ENCODE peak calls at places on chromosome 18, in seven cellular contexts. One of them, this sample, is unnamed.

GRCh38 chr18:2536493-2536892 is 34.8 kb downstream of the METTL4 start:
- DNase-seq in H9: no peak
- DNase-seq in osteoblast: peak
- DNase-seq in kidney: no peak
- DNase-seq in CD4-positive, alpha-beta T cell: no peak
- DNase-seq in astrocyte: peak
- DNase-seq in IMR-90: peak
- DNase-seq in this sample: no peak

GRCh38 chr18:11040823-11041712 is 108.3 kb downstream of the PIEZO2 start:
- DNase-seq in H9: peak
- DNase-seq in osteoblast: no peak
- DNase-seq in kidney: no peak
- DNase-seq in CD4-positive, alpha-beta T cell: no peak
- DNase-seq in astrocyte: peak
- DNase-seq in IMR-90: peak
- DNase-seq in this sample: peak

GRCh38 chr18:48848641-48849143 is 102.1 kb downstream of the SMAD7 start:
- DNase-seq in H9: no peak
- DNase-seq in osteoblast: peak
- DNase-seq in kidney: no peak
- DNase-seq in CD4-positive, alpha-beta T cell: no peak
- DNase-seq in astrocyte: peak
- DNase-seq in IMR-90: no peak
- DNase-seq in this sample: peak

GRCh38 chr18:46337206-46337710 is 233.1 kb downstream of the HAUS1 start:
- DNase-seq in H9: no peak
- DNase-seq in osteoblast: no peak
- DNase-seq in kidney: no peak
- DNase-seq in CD4-positive, alpha-beta T cell: no peak
- DNase-seq in astrocyte: no peak
- DNase-seq in IMR-90: no peak
- DNase-seq in this sample: no peak

GRCh38 chr18:51193621-51194287 is 3.7 kb downstream of the MEX3C start:
- DNase-seq in H9: no peak
- DNase-seq in osteoblast: peak
- DNase-seq in kidney: no peak
- DNase-seq in CD4-positive, alpha-beta T cell: no peak
- DNase-seq in astrocyte: peak
- DNase-seq in IMR-90: peak
- DNase-seq in this sample: no peak

GRCh38 chr18:33983126-33983525 is 241.6 kb downstream of the NOL4 start:
- DNase-seq in H9: no peak
- DNase-seq in osteoblast: no peak
- DNase-seq in kidney: no peak
- DNase-seq in CD4-positive, alpha-beta T cell: no peak
- DNase-seq in astrocyte: no peak
- DNase-seq in IMR-90: no peak
- DNase-seq in this sample: no peak

GRCh38 chr18:28650860-28651259 is 473.9 kb upstream of the CDH2 start:
- DNase-seq in H9: no peak
- DNase-seq in osteoblast: peak
- DNase-seq in kidney: no peak
- DNase-seq in CD4-positive, alpha-beta T cell: no peak
- DNase-seq in astrocyte: peak
- DNase-seq in IMR-90: no peak
- DNase-seq in this sample: no peak

GRCh38 chr18:45121146-45121545 is 440.5 kb downstream of the SETBP1 start:
- DNase-seq in H9: no peak
- DNase-seq in osteoblast: no peak
- DNase-seq in kidney: no peak
- DNase-seq in CD4-positive, alpha-beta T cell: no peak
- DNase-seq in astrocyte: no peak
- DNase-seq in IMR-90: no peak
- DNase-seq in this sample: no peak

GRCh38 chr18:24600076-24600654 is 139.7 kb downstream of the HRH4 start:
- DNase-seq in H9: no peak
- DNase-seq in osteoblast: peak
- DNase-seq in kidney: no peak
- DNase-seq in CD4-positive, alpha-beta T cell: no peak
- DNase-seq in astrocyte: peak
- DNase-seq in IMR-90: peak
- DNase-seq in this sample: peak

GRCh38 chr18:72613589-72613988 is 69.4 kb upstream of the CBLN2 start:
- DNase-seq in H9: no peak
- DNase-seq in osteoblast: no peak
- DNase-seq in kidney: no peak
- DNase-seq in CD4-positive, alpha-beta T cell: no peak
- DNase-seq in astrocyte: no peak
- DNase-seq in IMR-90: no peak
- DNase-seq in this sample: no peak

GRCh38 chr18:22983175-22983574 is 50.0 kb downstream of the RBBP8 start:
- DNase-seq in H9: no peak
- DNase-seq in osteoblast: peak
- DNase-seq in kidney: no peak
- DNase-seq in CD4-positive, alpha-beta T cell: no peak
- DNase-seq in astrocyte: peak
- DNase-seq in IMR-90: peak
- DNase-seq in this sample: peak

GRCh38 chr18:35143615-35144596 is 96.9 kb upstream of the ZNF397 start:
- DNase-seq in H9: peak
- DNase-seq in osteoblast: no peak
- DNase-seq in kidney: no peak
- DNase-seq in CD4-positive, alpha-beta T cell: peak
- DNase-seq in astrocyte: peak
- DNase-seq in IMR-90: peak
- DNase-seq in this sample: peak

GRCh38 chr18:48374423-48375149 is 34.6 kb downstream of the ZBTB7C start:
- DNase-seq in H9: no peak
- DNase-seq in osteoblast: no peak
- DNase-seq in kidney: no peak
- DNase-seq in CD4-positive, alpha-beta T cell: no peak
- DNase-seq in astrocyte: peak
- DNase-seq in IMR-90: no peak
- DNase-seq in this sample: no peak

GRCh38 chr18:28153485-28154065 is 23.4 kb downstream of the CDH2 start:
- DNase-seq in H9: no peak
- DNase-seq in osteoblast: no peak
- DNase-seq in kidney: no peak
- DNase-seq in CD4-positive, alpha-beta T cell: no peak
- DNase-seq in astrocyte: no peak
- DNase-seq in IMR-90: peak
- DNase-seq in this sample: no peak

GRCh38 chr18:56245856-56246575 is 392.4 kb downstream of the TXNL1 start:
- DNase-seq in H9: no peak
- DNase-seq in osteoblast: peak
- DNase-seq in kidney: no peak
- DNase-seq in CD4-positive, alpha-beta T cell: no peak
- DNase-seq in astrocyte: peak
- DNase-seq in IMR-90: peak
- DNase-seq in this sample: no peak

GRCh38 chr18:22093731-22094374 is 75.5 kb upstream of the GATA6 start:
- DNase-seq in H9: no peak
- DNase-seq in osteoblast: no peak
- DNase-seq in kidney: no peak
- DNase-seq in CD4-positive, alpha-beta T cell: no peak
- DNase-seq in astrocyte: no peak
- DNase-seq in IMR-90: no peak
- DNase-seq in this sample: no peak

GRCh38 chr18:74066018-74066417 is 81.6 kb downstream of the FBXO15 start:
- DNase-seq in H9: no peak
- DNase-seq in osteoblast: no peak
- DNase-seq in kidney: no peak
- DNase-seq in CD4-positive, alpha-beta T cell: no peak
- DNase-seq in astrocyte: no peak
- DNase-seq in IMR-90: no peak
- DNase-seq in this sample: no peak

GRCh38 chr18:362914-363295 is 95.1 kb upstream of the THOC1 start:
- DNase-seq in H9: no peak
- DNase-seq in osteoblast: no peak
- DNase-seq in kidney: no peak
- DNase-seq in CD4-positive, alpha-beta T cell: no peak
- DNase-seq in astrocyte: peak
- DNase-seq in IMR-90: no peak
- DNase-seq in this sample: no peak

GRCh38 chr18:363327-364115 is 95.7 kb upstream of the THOC1 start:
- DNase-seq in H9: no peak
- DNase-seq in osteoblast: no peak
- DNase-seq in kidney: no peak
- DNase-seq in CD4-positive, alpha-beta T cell: no peak
- DNase-seq in astrocyte: peak
- DNase-seq in IMR-90: peak
- DNase-seq in this sample: no peak

GRCh38 chr18:361100-361732 is 93.4 kb upstream of the THOC1 start:
- DNase-seq in H9: no peak
- DNase-seq in osteoblast: no peak
- DNase-seq in kidney: no peak
- DNase-seq in CD4-positive, alpha-beta T cell: no peak
- DNase-seq in astrocyte: no peak
- DNase-seq in IMR-90: no peak
- DNase-seq in this sample: no peak

GRCh38 chr18:361941-362913 is 94.4 kb upstream of the THOC1 start:
- DNase-seq in H9: peak
- DNase-seq in osteoblast: peak
- DNase-seq in kidney: no peak
- DNase-seq in CD4-positive, alpha-beta T cell: no peak
- DNase-seq in astrocyte: peak
- DNase-seq in IMR-90: peak
- DNase-seq in this sample: no peak

DNA sequence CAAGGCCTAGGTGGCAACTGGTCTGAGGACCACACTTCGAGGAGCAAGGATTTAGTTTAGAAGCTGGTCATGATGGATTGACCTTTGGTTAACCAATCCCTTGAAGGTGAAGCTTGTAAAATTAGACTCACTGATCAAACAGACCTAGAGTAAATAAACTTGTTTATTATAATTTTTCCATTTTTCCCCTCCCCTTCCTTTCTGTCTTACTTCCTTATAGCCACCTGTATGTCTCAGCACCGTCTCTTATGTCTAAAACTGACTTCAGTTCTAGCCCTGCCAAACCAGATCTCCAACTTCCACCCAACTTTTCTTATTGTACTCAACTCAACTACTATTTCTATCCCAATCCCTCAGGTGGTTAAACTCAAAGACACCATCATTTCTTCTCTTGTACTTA is 92.8 kb upstream of the THOC1 start:
- DNase-seq in H9: no peak
- DNase-seq in osteoblast: no peak
- DNase-seq in kidney: no peak
- DNase-seq in CD4-positive, alpha-beta T cell: no peak
- DNase-seq in astrocyte: no peak
- DNase-seq in IMR-90: no peak
- DNase-seq in this sample: no peak
- H3K27ac ChIP-seq in H9: no peak
- H3K27ac ChIP-seq in osteoblast: peak
- H3K27ac ChIP-seq in kidney: no peak
- H3K27ac ChIP-seq in CD4-positive, alpha-beta T cell: no peak
- H3K27ac ChIP-seq in astrocyte: no peak
- H3K27ac ChIP-seq in IMR-90: no peak
- H3K27ac ChIP-seq in this sample: no peak

GRCh38 chr18:25669741-25670140 is 317.8 kb upstream of the ZNF521 start:
- DNase-seq in H9: no peak
- DNase-seq in osteoblast: no peak
- DNase-seq in kidney: no peak
- DNase-seq in CD4-positive, alpha-beta T cell: no peak
- DNase-seq in astrocyte: no peak
- DNase-seq in IMR-90: no peak
- DNase-seq in this sample: no peak
- TF ChIP-seq CTCF in H9: peak
- TF ChIP-seq CTCF in osteoblast: peak
- TF ChIP-seq CTCF in kidney: no peak
- TF ChIP-seq CTCF in CD4-positive, alpha-beta T cell: no peak
- TF ChIP-seq CTCF in astrocyte: no peak
- TF ChIP-seq CTCF in IMR-90: peak
- TF ChIP-seq CTCF in this sample: no peak

DNA sequence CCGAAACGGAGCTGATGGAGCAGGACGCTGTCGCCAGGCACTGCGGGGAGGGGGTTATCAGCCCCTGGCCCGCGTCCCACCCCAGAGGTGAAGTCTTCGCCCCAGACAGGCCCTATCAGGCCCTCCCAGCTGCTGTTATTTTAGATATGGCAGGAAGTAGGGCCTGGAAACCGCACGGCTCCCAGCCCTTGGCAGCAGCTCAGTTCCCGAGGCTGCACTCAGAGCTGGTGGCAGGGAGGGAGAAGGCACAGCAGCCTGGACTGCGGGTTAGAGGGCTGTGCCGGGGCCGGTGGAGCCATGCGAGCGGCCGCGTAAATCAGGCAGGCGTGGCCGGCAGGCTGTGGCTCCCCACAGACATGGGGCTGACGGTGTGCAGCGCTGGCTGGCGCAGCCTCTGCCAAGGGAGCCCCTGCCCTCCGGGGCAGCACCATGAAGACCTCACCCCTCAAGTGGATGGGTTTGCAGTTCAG is 111.4 kb downstream of the NFATC1 start:
- DNase-seq in H9: no peak
- DNase-seq in osteoblast: peak
- DNase-seq in kidney: peak
- DNase-seq in CD4-positive, alpha-beta T cell: no peak
- DNase-seq in astrocyte: peak
- DNase-seq in IMR-90: no peak
- DNase-seq in this sample: no peak
- H3K27ac ChIP-seq in H9: no peak
- H3K27ac ChIP-seq in osteoblast: peak
- H3K27ac ChIP-seq in kidney: peak
- H3K27ac ChIP-seq in CD4-positive, alpha-beta T cell: peak
- H3K27ac ChIP-seq in astrocyte: no peak
- H3K27ac ChIP-seq in IMR-90: no peak
- H3K27ac ChIP-seq in this sample: peak

GRCh38 chr18:75691483-75691882 is 264.0 kb upstream of the SMIM21 start:
- DNase-seq in H9: peak
- DNase-seq in osteoblast: no peak
- DNase-seq in kidney: no peak
- DNase-seq in CD4-positive, alpha-beta T cell: no peak
- DNase-seq in astrocyte: no peak
- DNase-seq in IMR-90: no peak
- DNase-seq in this sample: no peak
- TF ChIP-seq CTCF in H9: peak
- TF ChIP-seq CTCF in osteoblast: no peak
- TF ChIP-seq CTCF in kidney: no peak
- TF ChIP-seq CTCF in CD4-positive, alpha-beta T cell: no peak
- TF ChIP-seq CTCF in astrocyte: no peak
- TF ChIP-seq CTCF in IMR-90: no peak
- TF ChIP-seq CTCF in this sample: no peak

DNA sequence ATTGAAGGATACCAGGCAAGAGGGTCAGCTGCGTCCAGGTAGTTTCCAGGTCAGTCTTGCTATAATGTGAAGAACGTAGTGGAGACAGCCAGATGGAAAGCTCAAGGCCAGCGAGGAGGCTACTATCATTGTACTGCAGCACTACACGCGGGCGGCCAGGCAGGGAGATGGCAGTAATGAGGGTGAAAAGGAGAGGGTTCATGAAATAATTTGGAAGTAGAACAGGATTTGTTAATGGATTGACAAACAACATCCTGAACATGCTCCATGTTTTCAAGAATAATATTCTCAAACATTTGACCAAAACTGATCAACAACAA is 17.1 kb downstream of the SPIRE1 start:
- DNase-seq in H9: no peak
- DNase-seq in osteoblast: no peak
- DNase-seq in kidney: no peak
- DNase-seq in CD4-positive, alpha-beta T cell: no peak
- DNase-seq in astrocyte: no peak
- DNase-seq in IMR-90: no peak
- DNase-seq in this sample: no peak
- H3K27ac ChIP-seq in H9: no peak
- H3K27ac ChIP-seq in osteoblast: peak
- H3K27ac ChIP-seq in kidney: no peak
- H3K27ac ChIP-seq in CD4-positive, alpha-beta T cell: no peak
- H3K27ac ChIP-seq in astrocyte: peak
- H3K27ac ChIP-seq in IMR-90: peak
- H3K27ac ChIP-seq in this sample: peak